ENCODE peak calls at places on chromosomes 16 and 17, in four cellular contexts. P is CD4-positive, CD25-positive, alpha-beta regulatory T cell; T is esophagus squamous epithelium; J is fibroblast of lung. Y is an unnamed sample.

GRCh38 chr17:36665417-36665816 is 64.0 kb downstream of the MRM1 start:
- DNase-seq in P (no peak), T (no peak), J (peak; percentile 23), Y (no peak)

GRCh38 chr16:56013962-56014552 is 138.9 kb upstream of the CES5A start:
- DNase-seq in P (peak; percentile 23), T (no peak), J (no peak), Y (no peak)

GRCh38 chr17:76948726-76949342 is 80.6 kb downstream of the MGAT5B start:
- DNase-seq in P (no peak), T (no peak), J (no peak), Y (no peak)

GRCh38 chr16:82070656-82071369 is 35.8 kb downstream of the HSD17B2 start:
- DNase-seq in P (no peak), T (no peak), J (peak; percentile 88), Y (no peak)

GRCh38 chr17:5667871-5668270 is 83.6 kb upstream of the NLRP1 start:
- DNase-seq in P (no peak), T (no peak), J (no peak), Y (no peak)

GRCh38 chr17:61634942-61635538 is 44.0 kb upstream of the NACA2 start:
- DNase-seq in P (no peak), T (no peak), J (no peak), Y (no peak)

GRCh38 chr16:65509172-65509571 is 387.3 kb upstream of the CDH11 start:
- DNase-seq in P (no peak), T (no peak), J (no peak), Y (no peak)

GRCh38 chr17:76404976-76405563 is 20.7 kb downstream of the SPHK1 start:
- DNase-seq in P (no peak), T (no peak), J (no peak), Y (no peak)

GRCh38 chr17:80034977-80035686 is 540 bp downstream of the TBC1D16 start:
- DNase-seq in P (peak; percentile 64), T (no peak), J (peak; percentile 43), Y (peak; percentile 40)

GRCh38 chr16:57941016-57941656 is 29.8 kb downstream of the CNGB1 start:
- DNase-seq in P (no peak), T (no peak), J (peak; percentile 45), Y (no peak)

GRCh38 chr17:18971801-18972200 is 19.8 kb downstream of the SLC5A10 start:
- DNase-seq in P (no peak), T (no peak), J (no peak), Y (no peak)

GRCh38 chr17:27522028-27522639 is 65.9 kb downstream of the KSR1 start:
- DNase-seq in P (no peak), T (no peak), J (no peak), Y (no peak)
- H3K27ac ChIP-seq in P (no peak overlapping the region), T (no peak overlapping the region), J (no peak overlapping the region), Y (no peak overlapping the region)

GRCh38 chr17:12664894-12665262 is 812 bp upstream of the MYOCD start:
- DNase-seq in P (no peak), T (no peak), J (no peak), Y (no peak)
- H3K4me3 ChIP-seq in P (no peak overlapping the region), T (peak overlapping the region; percentile 67), J (peak overlapping the region; percentile 74), Y (no peak overlapping the region)

DNA sequence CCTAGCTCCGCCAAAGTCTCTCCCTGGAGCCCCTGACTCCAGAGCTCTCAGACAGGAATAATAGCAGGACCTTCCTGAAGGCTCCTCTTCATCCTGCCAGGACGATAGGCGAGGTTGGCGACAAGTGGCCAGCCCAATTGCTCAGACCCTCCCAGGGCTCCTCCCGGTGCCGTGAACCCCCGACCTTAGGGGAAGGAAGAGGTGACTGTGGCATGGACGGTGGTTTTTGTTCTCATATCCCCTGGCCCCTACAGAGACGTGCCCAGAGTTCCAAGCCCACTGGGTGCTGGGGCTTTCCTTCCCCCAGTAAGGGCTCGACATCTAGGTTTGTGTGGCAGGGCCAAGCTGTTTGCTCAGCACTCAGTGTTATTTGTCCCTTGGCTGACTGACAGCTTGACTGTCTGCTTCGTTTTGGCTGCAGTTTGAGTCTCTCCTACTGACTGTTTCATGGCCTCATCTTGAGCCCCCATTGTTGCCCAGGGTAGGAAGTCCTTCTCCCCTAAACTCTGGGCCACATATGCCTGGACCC is 4.6 kb upstream of the ADCY7 start:
- DNase-seq in P (no peak), T (no peak), J (no peak), Y (no peak)
- H3K4me1 ChIP-seq in P (peaks cover 23% of the 10 kb centered on the region), T (peaks cover 21% of the 10 kb centered on the region), J (peaks cover 22% of the 10 kb centered on the region), Y (peaks cover 13% of the 10 kb centered on the region)

GRCh38 chr16:12017583-12017982 is 41.0 kb downstream of the SNX29 start:
- DNase-seq in P (no peak), T (no peak), J (peak; percentile 87), Y (no peak)

GRCh38 chr16:12024429-12024828 is 47.9 kb downstream of the SNX29 start:
- DNase-seq in P (no peak), T (no peak), J (no peak), Y (no peak)

GRCh38 chr16:12016166-12016947 is 39.8 kb downstream of the SNX29 start:
- DNase-seq in P (no peak), T (no peak), J (peak; percentile 86), Y (no peak)

GRCh38 chr16:12021578-12022265 is 45.2 kb downstream of the SNX29 start:
- DNase-seq in P (no peak), T (no peak), J (no peak), Y (no peak)

GRCh38 chr16:12020007-12020406 is 43.5 kb downstream of the SNX29 start:
- DNase-seq in P (no peak), T (no peak), J (no peak), Y (no peak)
- H3K27ac ChIP-seq in P (no peak overlapping the region), T (no peak overlapping the region), J (no peak overlapping the region), Y (no peak overlapping the region)

GRCh38 chr16:50547340-50547865 is 793 bp upstream of the NKD1 start:
- DNase-seq in P (peak; percentile 88), T (no peak), J (peak; percentile 4), Y (peak; percentile 86)
- H3K4me3 ChIP-seq in P (no peak overlapping the region), T (peak overlapping the region; percentile 91), J (peak overlapping the region; percentile 16), Y (peak overlapping the region; percentile 67)

DNA sequence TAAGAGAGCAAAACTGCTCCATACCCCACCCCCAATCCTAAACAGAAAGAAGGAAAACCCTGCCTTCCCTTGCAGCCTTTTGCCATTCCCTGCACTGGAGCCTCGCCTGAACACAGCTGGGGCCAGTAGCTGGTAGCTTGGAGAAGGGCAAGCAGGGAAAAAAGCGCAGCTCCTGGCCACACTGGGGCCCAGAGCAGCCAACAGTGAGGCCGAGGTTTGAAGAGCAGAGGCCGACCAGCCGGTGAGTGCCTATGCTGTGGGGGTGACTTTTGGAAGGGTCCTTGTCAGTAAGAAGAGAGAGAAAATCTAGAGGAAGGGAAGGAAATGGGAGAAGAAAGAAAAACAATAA is 3.2 kb upstream of the HOXB9 start:
- DNase-seq in P (no peak), T (no peak), J (no peak), Y (no peak)
- H3K4me1 ChIP-seq in P (peaks cover 34% of the 10 kb centered on the region), T (peaks cover 23% of the 10 kb centered on the region), J (peaks cover 4% of the 10 kb centered on the region), Y (peaks cover 15% of the 10 kb centered on the region)